ENCODE peak calls at places on chromosomes 3 and 15, in nine cellular contexts. K is A549, E is HepG2, U is sigmoid colon, Y is SK-N-SH, A is stomach, V is tibial nerve, N is H1, S is ovary. F is an unnamed sample.
A peak's percentile ranks its signal among the peaks of the same experiment; 100 is the strongest.

GRCh38 chr3:111582114-111582461 is 13.1 kb downstream of the ZBED2 start:
- DNase-seq in K (peak; percentile 82), E (peak; percentile 8), U (no peak), Y (no peak), A (no peak), V (no peak), N (no peak), S (no peak), F (no peak)

GRCh38 chr3:81531846-81532245 is 229.6 kb downstream of the GBE1 start:
- DNase-seq in K (no peak), E (no peak), U (no peak), Y (no peak), A (no peak), V (no peak), N (no peak), S (no peak), F (no peak)

GRCh38 chr3:50364573-50365079 is 5.3 kb upstream of the TMEM115 start:
- DNase-seq in K (no peak), E (no peak), U (peak; percentile 82), Y (no peak), A (peak; percentile 38), V (no peak), N (no peak), S (no peak), F (peak; percentile 88)

GRCh38 chr15:31342781-31343626 is 16.4 kb downstream of the KLF13 start:
- DNase-seq in K (no peak), E (no peak), U (no peak), Y (peak; percentile 39), A (no peak), V (no peak), N (no peak), S (no peak), F (peak; percentile 52)

GRCh38 chr3:55341502-55342031 is 145.5 kb downstream of the WNT5A start:
- DNase-seq in K (no peak), E (no peak), U (no peak), Y (peak; percentile 75), A (no peak), V (no peak), N (no peak), S (no peak), F (no peak)

GRCh38 chr3:13081603-13082360 is 8.6 kb upstream of the IQSEC1 start:
- DNase-seq in K (no peak), E (no peak), U (no peak), Y (no peak), A (no peak), V (no peak), N (no peak), S (no peak), F (no peak)

GRCh38 chr3:143067201-143067600 is 52.4 kb upstream of the CHST2 start:
- DNase-seq in K (no peak), E (no peak), U (no peak), Y (no peak), A (no peak), V (no peak), N (no peak), S (no peak), F (no peak)

GRCh38 chr3:145776782-145777408 is 384.1 kb downstream of the PLOD2 start:
- DNase-seq in K (peak; percentile 68), E (peak; percentile 47), U (no peak), Y (peak; percentile 10), A (peak; percentile 60), V (peak; percentile 70), N (peak; percentile 70), S (peak; percentile 16), F (no peak)

GRCh38 chr3:13002398-13003124 is 70.7 kb downstream of the IQSEC1 start:
- DNase-seq in K (no peak), E (no peak), U (no peak), Y (no peak), A (no peak), V (no peak), N (no peak), S (no peak), F (no peak)

GRCh38 chr3:76869726-76870414 is 170.0 kb upstream of the ROBO2 start:
- DNase-seq in K (no peak), E (peak; percentile 6), U (no peak), Y (no peak), A (no peak), V (no peak), N (no peak), S (no peak), F (no peak)

GRCh38 chr3:76873509-76874242 is 166.2 kb upstream of the ROBO2 start:
- DNase-seq in K (no peak), E (peak; percentile 1), U (no peak), Y (no peak), A (no peak), V (no peak), N (no peak), S (no peak), F (no peak)

GRCh38 chr3:76872999-76873398 is 166.9 kb upstream of the ROBO2 start:
- DNase-seq in K (no peak), E (no peak), U (no peak), Y (no peak), A (no peak), V (no peak), N (no peak), S (no peak), F (no peak)

GRCh38 chr3:76866729-76867461 is 173.0 kb upstream of the ROBO2 start:
- DNase-seq in K (no peak), E (no peak), U (no peak), Y (no peak), A (no peak), V (no peak), N (no peak), S (no peak), F (no peak)

DNA sequence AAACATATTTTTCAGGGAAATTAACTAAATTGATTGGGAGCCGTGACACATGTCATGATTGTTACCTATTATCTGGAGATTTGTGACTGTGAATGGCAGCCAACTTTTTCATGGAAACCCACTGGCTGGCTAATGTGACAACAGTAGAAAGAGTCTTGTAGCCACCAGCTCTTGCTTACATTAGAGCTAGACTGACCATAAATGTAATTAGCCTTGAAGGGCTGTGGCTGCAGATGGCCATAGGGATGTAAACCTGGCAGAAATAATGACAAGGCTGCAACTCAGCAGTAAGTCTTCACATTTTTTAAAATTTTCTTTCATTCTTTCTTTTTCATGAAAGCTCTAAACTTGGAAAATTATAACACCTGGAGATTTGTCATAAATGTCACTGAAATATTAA is 168.2 kb upstream of the ROBO2 start:
- DNase-seq in K (no peak), E (no peak), U (no peak), Y (peak; percentile 31), A (no peak), V (no peak), N (no peak), S (no peak), F (no peak)
- TF ChIP-seq EP300 in K (no peak), E (no peak), U (no peak), Y (no peak), A (no peak), V (no peak), N (no peak), S (no peak), F (no peak)

GRCh38 chr3:64666171-64666581 is 21.6 kb downstream of the ADAMTS9 start:
- DNase-seq in K (peak; percentile 11), E (no peak), U (no peak), Y (no peak), A (no peak), V (no peak), N (no peak), S (peak; percentile 34), F (no peak)

GRCh38 chr3:64668582-64669510 is 19.0 kb downstream of the ADAMTS9 start:
- DNase-seq in K (no peak), E (no peak), U (no peak), Y (no peak), A (no peak), V (no peak), N (no peak), S (peak; percentile 29), F (no peak)

GRCh38 chr3:64667138-64667537 is 20.7 kb downstream of the ADAMTS9 start:
- DNase-seq in K (no peak), E (no peak), U (no peak), Y (no peak), A (no peak), V (no peak), N (no peak), S (no peak), F (peak; percentile 29)

GRCh38 chr3:64667887-64668581 is 19.8 kb downstream of the ADAMTS9 start:
- DNase-seq in K (no peak), E (no peak), U (peak; percentile 81), Y (no peak), A (no peak), V (no peak), N (no peak), S (peak; percentile 63), F (peak; percentile 32)

DNA sequence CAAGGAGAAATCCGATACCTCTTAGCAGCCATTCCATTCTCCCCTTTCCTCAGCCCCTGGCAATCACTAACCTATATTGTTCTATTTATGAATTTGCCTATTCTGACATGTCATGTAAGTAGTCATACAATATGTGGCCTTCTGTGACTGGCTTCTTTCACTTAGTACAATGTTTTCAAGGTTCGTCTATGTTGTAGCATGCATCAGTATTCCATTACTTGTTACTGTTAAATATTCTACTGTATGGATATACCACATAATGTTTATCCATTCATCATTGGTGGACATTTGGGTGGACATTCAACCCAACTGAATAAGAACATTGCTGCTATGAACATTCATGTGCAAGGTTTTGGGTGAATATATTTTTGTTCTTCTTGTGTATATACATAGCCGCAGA is 23.4 kb downstream of the ADAMTS9 start:
- DNase-seq in K (no peak), E (no peak), U (no peak), Y (no peak), A (no peak), V (no peak), N (no peak), S (no peak), F (no peak)
- H3K4me1 ChIP-seq in K (peaks cover 13% of the 10 kb centered on the region), E (no peaks in the 10 kb centered on the region), U (no peaks in the 10 kb centered on the region), Y (peaks cover 26% of the 10 kb centered on the region), A (peaks cover 35% of the 10 kb centered on the region), V (peaks cover 4% of the 10 kb centered on the region), N (peaks cover 3% of the 10 kb centered on the region), S (peaks cover 13% of the 10 kb centered on the region), F (peaks cover 9% of the 10 kb centered on the region)

DNA sequence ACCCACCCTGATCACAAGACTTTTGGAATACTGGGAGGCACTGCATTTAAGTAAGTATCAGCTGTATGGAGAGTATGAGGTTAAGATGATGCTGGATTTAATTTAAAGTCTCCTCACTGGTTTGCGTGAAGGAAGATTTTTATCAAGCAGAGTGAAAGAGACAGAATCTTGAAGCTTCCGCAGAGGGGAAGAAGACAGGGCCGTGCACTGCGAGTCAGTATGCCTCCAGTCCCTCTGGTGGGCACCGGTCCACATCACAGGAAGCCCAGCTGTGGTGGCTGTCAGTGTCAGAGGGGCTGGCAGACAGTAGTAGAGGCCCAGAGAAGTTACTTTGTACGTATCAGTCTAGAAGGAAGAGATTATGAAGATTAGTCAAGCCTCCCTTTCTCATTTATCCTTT is 379.0 kb upstream of the TPRG1 start:
- DNase-seq in K (no peak), E (peak; percentile 9), U (no peak), Y (peak; percentile 18), A (no peak), V (no peak), N (peak; percentile 53), S (no peak), F (no peak)
- TF ChIP-seq CTCF in K (no peak), E (peak; percentile 36), U (no peak), Y (peak; percentile 65), A (no peak), V (peak; percentile 26), N (peak; percentile 45), S (no peak), F (no peak)

DNA sequence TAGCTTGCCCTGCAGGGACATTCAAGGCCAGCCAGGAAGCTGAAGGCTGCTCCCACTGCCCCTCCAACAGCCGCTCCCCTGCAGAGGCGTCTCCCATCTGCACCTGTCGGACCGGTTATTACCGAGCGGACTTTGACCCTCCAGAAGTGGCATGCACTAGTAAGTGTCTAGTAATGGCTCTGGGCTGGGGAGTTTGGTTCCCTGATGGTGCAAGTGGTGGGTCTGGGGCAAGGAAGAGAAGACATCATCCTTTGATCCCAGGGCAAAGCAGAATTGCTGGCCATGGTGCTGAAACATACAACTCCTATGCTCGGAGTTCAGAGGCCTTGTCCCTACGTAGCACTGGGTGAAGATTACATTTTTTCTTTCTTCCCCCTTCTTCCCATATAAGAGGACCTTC is 311.4 kb downstream of the EPHB1 start:
- DNase-seq in K (peak; percentile 2), E (peak; percentile 30), U (no peak), Y (no peak), A (peak; percentile 60), V (no peak), N (peak; percentile 67), S (no peak), F (no peak)
- TF ChIP-seq EP300 in K (no peak), E (no peak), U (no peak), Y (no peak), A (no peak), V (no peak), N (no peak), S (no peak), F (no peak)